ENCODE peak calls at places on chromosome X, in eight cellular contexts. Q is stimulated activated CD8-positive, alpha-beta memory T cell treated with anti-CD3 and anti-CD28 coated beads, Interleukin-12 subunit alpha, Interleukin-12 subunit beta, amount 100 ng/mL, for 1 hour; I is gastrocnemius medialis; D is heart left ventricle; W is HFF-Myc; G is NCI-H1092 treated with DMSO at 0.1 percent for 48 hours; L is naive thymus-derived CD4-positive, alpha-beta T cell; N is HT1080. V is an unnamed sample.

GRCh38 chrX:82087699-82088098 is 885.8 kb downstream of the SH3BGRL start:
- DNase-seq in Q (no peak), I (no peak), D (no peak), W (no peak), G (peak; percentile 8), L (no peak), N (no peak), V (peak; percentile 9)

GRCh38 chrX:109374276-109374960 is 107.5 kb downstream of the GUCY2F start:
- DNase-seq in Q (no peak), I (no peak), D (no peak), W (peak; percentile 2), G (no peak), L (no peak), N (peak; percentile 67), V (no peak)

GRCh38 chrX:155231163-155231562 is 14.9 kb downstream of the VBP1 start:
- DNase-seq in Q (no peak), I (no peak), D (no peak), W (no peak), G (no peak), L (no peak), N (no peak), V (no peak)

GRCh38 chrX:44344194-44344593 is 722 bp upstream of the EFHC2 start:
- DNase-seq in Q (peak; percentile 44), I (no peak), D (peak; percentile 55), W (no peak), G (no peak), L (peak; percentile 46), N (no peak), V (no peak)

GRCh38 chrX:48957477-48957826 is at the start of gene OTUD5:
- DNase-seq in Q (peak; percentile 60), I (no peak), D (peak; percentile 80), W (no peak), G (peak; percentile 81), L (no peak), N (no peak), V (no peak)

GRCh38 chrX:125293792-125294780 is 25.6 kb upstream of the TEX13C start:
- DNase-seq in Q (no peak), I (no peak), D (no peak), W (no peak), G (no peak), L (no peak), N (peak; percentile 28), V (no peak)

GRCh38 chrX:136189222-136189621 is 41.9 kb downstream of the FHL1 start:
- DNase-seq in Q (no peak), I (no peak), D (peak; percentile 55), W (no peak), G (no peak), L (no peak), N (no peak), V (no peak)

GRCh38 chrX:123835661-123836371 is 24.0 kb upstream of the XIAP start:
- DNase-seq in Q (no peak), I (no peak), D (no peak), W (no peak), G (no peak), L (no peak), N (peak; percentile 88), V (peak; percentile 11)

GRCh38 chrX:44483965-44484606 is 58.6 kb downstream of the FUNDC1 start:
- DNase-seq in Q (no peak), I (no peak), D (no peak), W (no peak), G (no peak), L (no peak), N (no peak), V (no peak)

GRCh38 chrX:135737361-135738071 is 24.1 kb downstream of the CT45A1 start:
- DNase-seq in Q (no peak), I (no peak), D (no peak), W (no peak), G (no peak), L (no peak), N (peak; percentile 10), V (peak; percentile 21)

GRCh38 chrX:84219551-84219950 is 31.6 kb upstream of the RPS6KA6 start:
- DNase-seq in Q (no peak), I (no peak), D (no peak), W (no peak), G (no peak), L (no peak), N (peak; percentile 5), V (no peak)

GRCh38 chrX:69072486-69073006 is 92.7 kb downstream of the PJA1 start:
- DNase-seq in Q (no peak), I (no peak), D (no peak), W (no peak), G (no peak), L (no peak), N (no peak), V (peak; percentile 46)

GRCh38 chrX:102154900-102155805 is 624 bp downstream of the BEX5 start:
- DNase-seq in Q (no peak), I (no peak), D (no peak), W (no peak), G (peak; percentile 45), L (peak; percentile 33), N (no peak), V (peak; percentile 42)

GRCh38 chrX:6169407-6169806 is 59.3 kb downstream of the NLGN4X start:
- DNase-seq in Q (no peak), I (no peak), D (no peak), W (no peak), G (no peak), L (no peak), N (no peak), V (no peak)

GRCh38 chrX:47854474-47854873 is 17.8 kb downstream of the ZNF81 start:
- DNase-seq in Q (no peak), I (no peak), D (no peak), W (no peak), G (peak; percentile 14), L (peak; percentile 25), N (no peak), V (peak; percentile 68)

GRCh38 chrX:23981222-23981621 is 45.8 kb downstream of the KLHL15 start:
- DNase-seq in Q (no peak), I (no peak), D (no peak), W (no peak), G (no peak), L (no peak), N (no peak), V (no peak)

GRCh38 chrX:39734174-39734776 is 363.5 kb downstream of the BCOR start:
- DNase-seq in Q (no peak), I (no peak), D (no peak), W (no peak), G (peak; percentile 14), L (no peak), N (no peak), V (no peak)

GRCh38 chrX:136193771-136194170 is 46.4 kb downstream of the FHL1 start:
- DNase-seq in Q (no peak), I (no peak), D (no peak), W (no peak), G (no peak), L (no peak), N (no peak), V (no peak)

GRCh38 chrX:107894038-107894437 is 68.4 kb downstream of the MID2 start:
- DNase-seq in Q (peak; percentile 2), I (no peak), D (no peak), W (peak; percentile 11), G (peak; percentile 42), L (peak; percentile 61), N (peak; percentile 48), V (peak; percentile 33)

GRCh38 chrX:15384304-15384703 is at the start of gene VEGFD:
- DNase-seq in Q (no peak), I (peak; percentile 35), D (no peak), W (no peak), G (no peak), L (no peak), N (no peak), V (peak; percentile 0)

GRCh38 chrX:27590044-27590443 is at the start of gene DCAF8L2:
- DNase-seq in Q (no peak), I (no peak), D (no peak), W (no peak), G (no peak), L (no peak), N (no peak), V (no peak)

GRCh38 chrX:112840382-112841113 is at the start of gene AMOT:
- DNase-seq in Q (no peak), I (peak; percentile 71), D (peak; percentile 88), W (no peak), G (peak; percentile 79), L (peak; percentile 27), N (peak; percentile 78), V (peak; percentile 68)

GRCh38 chrX:54482839-54483593 is 13.0 kb downstream of the FGD1 start:
- DNase-seq in Q (no peak), I (no peak), D (no peak), W (no peak), G (no peak), L (no peak), N (no peak), V (peak; percentile 36)

GRCh38 chrX:133444196-133444595 is 28.9 kb upstream of the GPC4 start:
- DNase-seq in Q (no peak), I (no peak), D (no peak), W (no peak), G (no peak), L (no peak), N (no peak), V (no peak)

GRCh38 chrX:123962006-123962485 is 540 bp downstream of the STAG2 start:
- DNase-seq in Q (no peak), I (no peak), D (no peak), W (no peak), G (no peak), L (no peak), N (no peak), V (peak; percentile 47)

GRCh38 chrX:103688949-103689348 is 2.5 kb upstream of the MORF4L2 start:
- DNase-seq in Q (no peak), I (no peak), D (no peak), W (no peak), G (peak; percentile 39), L (peak; percentile 20), N (peak; percentile 19), V (peak; percentile 69)

GRCh38 chrX:37779857-37780256 is at the start of gene CYBB:
- DNase-seq in Q (no peak), I (no peak), D (no peak), W (no peak), G (no peak), L (no peak), N (no peak), V (no peak)

GRCh38 chrX:7485041-7485440 is 337.1 kb upstream of the PUDP start:
- DNase-seq in Q (no peak), I (no peak), D (no peak), W (no peak), G (no peak), L (no peak), N (no peak), V (no peak)

GRCh38 chrX:34365482-34365881 is 233.4 kb upstream of the FAM47A start:
- DNase-seq in Q (no peak), I (no peak), D (no peak), W (no peak), G (no peak), L (no peak), N (peak; percentile 21), V (peak; percentile 0)

GRCh38 chrX:39981946-39982345 is 115.8 kb downstream of the BCOR start:
- DNase-seq in Q (no peak), I (no peak), D (no peak), W (no peak), G (no peak), L (no peak), N (no peak), V (no peak)

GRCh38 chrX:136867518-136867917 is 13.0 kb downstream of the RBMX start:
- DNase-seq in Q (no peak), I (no peak), D (no peak), W (no peak), G (no peak), L (no peak), N (no peak), V (no peak)

GRCh38 chrX:39011454-39012204 is 210.4 kb downstream of the MID1IP1 start:
- DNase-seq in Q (no peak), I (no peak), D (no peak), W (no peak), G (no peak), L (no peak), N (peak; percentile 0), V (no peak)

V was measured in cerebellar cortex.